ENCODE peak calls at places on chromosomes 16 and 17, in nine cellular contexts. One of them, this sample, is unnamed.

GRCh38 chr17:58092101-58092796 is 9.0 kb downstream of the DYNLL2 start:
- DNase-seq in activated CD4-positive, alpha-beta memory T cell treated with anti-CD3 and anti-CD28 coated beads for 36 hours: no peak
- DNase-seq in activated CD4-positive, alpha-beta T cell treated with anti-CD3 and anti-CD28 coated beads for 4 hours: no peak
- DNase-seq in Right ventricle myocardium superior: no peak
- DNase-seq in H7: no peak
- DNase-seq in thoracic aorta: no peak
- DNase-seq in GM10248: peak; percentile 2
- DNase-seq in AG09309: no peak
- DNase-seq in AG10803: no peak
- DNase-seq in this sample: no peak

GRCh38 chr16:711548-712320 is 3.2 kb upstream of the METRN start:
- DNase-seq in activated CD4-positive, alpha-beta memory T cell treated with anti-CD3 and anti-CD28 coated beads for 36 hours: peak; percentile 85
- DNase-seq in activated CD4-positive, alpha-beta T cell treated with anti-CD3 and anti-CD28 coated beads for 4 hours: peak; percentile 75
- DNase-seq in Right ventricle myocardium superior: peak; percentile 88
- DNase-seq in H7: peak; percentile 99
- DNase-seq in thoracic aorta: no peak
- DNase-seq in GM10248: peak; percentile 91
- DNase-seq in AG09309: no peak
- DNase-seq in AG10803: peak; percentile 52
- DNase-seq in this sample: no peak

GRCh38 chr17:8841844-8842243 is 25.6 kb downstream of the PIK3R6 start:
- DNase-seq in activated CD4-positive, alpha-beta memory T cell treated with anti-CD3 and anti-CD28 coated beads for 36 hours: no peak
- DNase-seq in activated CD4-positive, alpha-beta T cell treated with anti-CD3 and anti-CD28 coated beads for 4 hours: no peak
- DNase-seq in Right ventricle myocardium superior: no peak
- DNase-seq in H7: no peak
- DNase-seq in thoracic aorta: no peak
- DNase-seq in GM10248: no peak
- DNase-seq in AG09309: no peak
- DNase-seq in AG10803: no peak
- DNase-seq in this sample: no peak

GRCh38 chr17:63519116-63519881 is 3.9 kb upstream of the KCNH6 start:
- DNase-seq in activated CD4-positive, alpha-beta memory T cell treated with anti-CD3 and anti-CD28 coated beads for 36 hours: no peak
- DNase-seq in activated CD4-positive, alpha-beta T cell treated with anti-CD3 and anti-CD28 coated beads for 4 hours: no peak
- DNase-seq in Right ventricle myocardium superior: no peak
- DNase-seq in H7: no peak
- DNase-seq in thoracic aorta: no peak
- DNase-seq in GM10248: no peak
- DNase-seq in AG09309: no peak
- DNase-seq in AG10803: no peak
- DNase-seq in this sample: no peak

GRCh38 chr16:72590179-72590937 is 418.4 kb upstream of the PMFBP1 start:
- DNase-seq in activated CD4-positive, alpha-beta memory T cell treated with anti-CD3 and anti-CD28 coated beads for 36 hours: no peak
- DNase-seq in activated CD4-positive, alpha-beta T cell treated with anti-CD3 and anti-CD28 coated beads for 4 hours: no peak
- DNase-seq in Right ventricle myocardium superior: no peak
- DNase-seq in H7: no peak
- DNase-seq in thoracic aorta: no peak
- DNase-seq in GM10248: peak; percentile 44
- DNase-seq in AG09309: no peak
- DNase-seq in AG10803: peak; percentile 18
- DNase-seq in this sample: no peak

GRCh38 chr17:69961488-69962145 is 113.4 kb upstream of the KCNJ16 start:
- DNase-seq in activated CD4-positive, alpha-beta memory T cell treated with anti-CD3 and anti-CD28 coated beads for 36 hours: no peak
- DNase-seq in activated CD4-positive, alpha-beta T cell treated with anti-CD3 and anti-CD28 coated beads for 4 hours: no peak
- DNase-seq in Right ventricle myocardium superior: no peak
- DNase-seq in H7: peak; percentile 23
- DNase-seq in thoracic aorta: no peak
- DNase-seq in GM10248: no peak
- DNase-seq in AG09309: no peak
- DNase-seq in AG10803: no peak
- DNase-seq in this sample: no peak

GRCh38 chr16:77191259-77191969 is 424 bp downstream of the MON1B start:
- DNase-seq in activated CD4-positive, alpha-beta memory T cell treated with anti-CD3 and anti-CD28 coated beads for 36 hours: peak; percentile 44
- DNase-seq in activated CD4-positive, alpha-beta T cell treated with anti-CD3 and anti-CD28 coated beads for 4 hours: no peak
- DNase-seq in Right ventricle myocardium superior: peak; percentile 55
- DNase-seq in H7: no peak
- DNase-seq in thoracic aorta: no peak
- DNase-seq in GM10248: no peak
- DNase-seq in AG09309: no peak
- DNase-seq in AG10803: peak; percentile 17
- DNase-seq in this sample: no peak

GRCh38 chr17:8946476-8946875 is 19.0 kb downstream of the PIK3R5 start:
- DNase-seq in activated CD4-positive, alpha-beta memory T cell treated with anti-CD3 and anti-CD28 coated beads for 36 hours: no peak
- DNase-seq in activated CD4-positive, alpha-beta T cell treated with anti-CD3 and anti-CD28 coated beads for 4 hours: no peak
- DNase-seq in Right ventricle myocardium superior: no peak
- DNase-seq in H7: no peak
- DNase-seq in thoracic aorta: no peak
- DNase-seq in GM10248: no peak
- DNase-seq in AG09309: peak; percentile 11
- DNase-seq in AG10803: peak; percentile 37
- DNase-seq in this sample: no peak

GRCh38 chr17:1398900-1399299 is 1.1 kb downstream of the YWHAE start:
- DNase-seq in activated CD4-positive, alpha-beta memory T cell treated with anti-CD3 and anti-CD28 coated beads for 36 hours: peak; percentile 31
- DNase-seq in activated CD4-positive, alpha-beta T cell treated with anti-CD3 and anti-CD28 coated beads for 4 hours: no peak
- DNase-seq in Right ventricle myocardium superior: no peak
- DNase-seq in H7: no peak
- DNase-seq in thoracic aorta: no peak
- DNase-seq in GM10248: no peak
- DNase-seq in AG09309: no peak
- DNase-seq in AG10803: peak; percentile 51
- DNase-seq in this sample: no peak

GRCh38 chr16:5350118-5350517 is 252.5 kb upstream of the EEF2KMT start:
- DNase-seq in activated CD4-positive, alpha-beta memory T cell treated with anti-CD3 and anti-CD28 coated beads for 36 hours: no peak
- DNase-seq in activated CD4-positive, alpha-beta T cell treated with anti-CD3 and anti-CD28 coated beads for 4 hours: no peak
- DNase-seq in Right ventricle myocardium superior: no peak
- DNase-seq in H7: peak; percentile 57
- DNase-seq in thoracic aorta: no peak
- DNase-seq in GM10248: no peak
- DNase-seq in AG09309: no peak
- DNase-seq in AG10803: no peak
- DNase-seq in this sample: no peak

GRCh38 chr16:54370653-54371052 is 84.1 kb upstream of the IRX3 start:
- DNase-seq in activated CD4-positive, alpha-beta memory T cell treated with anti-CD3 and anti-CD28 coated beads for 36 hours: no peak
- DNase-seq in activated CD4-positive, alpha-beta T cell treated with anti-CD3 and anti-CD28 coated beads for 4 hours: no peak
- DNase-seq in Right ventricle myocardium superior: no peak
- DNase-seq in H7: peak; percentile 64
- DNase-seq in thoracic aorta: no peak
- DNase-seq in GM10248: no peak
- DNase-seq in AG09309: no peak
- DNase-seq in AG10803: no peak
- DNase-seq in this sample: no peak